ENCODE peak calls at places on chromosomes 16 and 17, in five cellular contexts. M is brain microvascular endothelial cell, Q is kidney, A is mucosa of descending colon, T is K562. J is an unnamed sample.

GRCh38 chr17:73232587-73233373 is 28.9 kb downstream of the CPSF4L start:
- DNase-seq in Q (peak; percentile 86), A (peak; percentile 70), M (peak; percentile 14), T (peak; percentile 48), J (peak; percentile 87)

GRCh38 chr17:48593840-48594411 is 347 bp upstream of the HOXB5 start:
- DNase-seq in Q (peak; percentile 94), M (peak; percentile 38), A (peak; percentile 85), T (peak; percentile 86), J (peak; percentile 98)

GRCh38 chr17:57988301-57989010 is 402 bp upstream of the VEZF1 start:
- DNase-seq in Q (peak; percentile 93), T (peak; percentile 79), A (peak; percentile 84), M (peak; percentile 28), J (peak; percentile 94)

GRCh38 chr16:84044108-84044488 is 1.5 kb upstream of the SLC38A8 start:
- DNase-seq in T (peak; percentile 64), A (no peak), M (no peak), Q (peak; percentile 29), J (peak; percentile 83)

GRCh38 chr16:73529303-73530012 is 481.5 kb upstream of the ZFHX3 start:
- DNase-seq in T (no peak), Q (no peak), M (no peak), A (no peak), J (no peak)

GRCh38 chr17:48012151-48012520 is 25.5 kb downstream of the COPZ2 start:
- DNase-seq in T (peak; percentile 74), Q (no peak), M (no peak), A (peak; percentile 58), J (peak; percentile 93)

GRCh38 chr16:50467943-50468748 is 80.0 kb upstream of the NKD1 start:
- DNase-seq in A (peak; percentile 32), T (peak; percentile 64), M (peak; percentile 3), Q (no peak), J (peak; percentile 94)

GRCh38 chr17:29113334-29113733 is 66.9 kb downstream of the MYO18A start:
- DNase-seq in A (no peak), M (no peak), Q (no peak), T (no peak), J (peak; percentile 81)

GRCh38 chr16:83704656-83705055 is 103.1 kb upstream of the HSBP1 start:
- DNase-seq in A (no peak), T (no peak), Q (no peak), M (no peak), J (no peak)

GRCh38 chr16:72312862-72313261 is 140.9 kb upstream of the PMFBP1 start:
- DNase-seq in T (no peak), Q (no peak), A (no peak), M (peak; percentile 1), J (no peak)

GRCh38 chr16:87830673-87831420 is 38.5 kb downstream of the SLC7A5 start:
- DNase-seq in A (no peak), M (no peak), T (no peak), Q (no peak), J (no peak)

GRCh38 chr17:74071280-74071679 is 132.2 kb upstream of the RPL38 start:
- DNase-seq in M (no peak), T (no peak), Q (no peak), A (no peak), J (no peak)

GRCh38 chr16:17470871-17471744 is at the start of gene XYLT1:
- DNase-seq in M (peak; percentile 44), T (no peak), A (peak; percentile 75), Q (peak; percentile 76), J (peak; percentile 91)

GRCh38 chr17:27540300-27541105 is 84.3 kb downstream of the KSR1 start:
- DNase-seq in A (peak; percentile 67), M (peak; percentile 99), T (no peak), Q (peak; percentile 93), J (no peak)

GRCh38 chr16:14649816-14650215 is 17.1 kb downstream of the BFAR start:
- DNase-seq in Q (no peak), A (no peak), T (no peak), M (no peak), J (no peak)

GRCh38 chr17:2416010-2416734 is 15.3 kb upstream of the MNT start:
- DNase-seq in A (peak; percentile 94), T (peak; percentile 85), Q (peak; percentile 92), M (peak; percentile 85), J (peak; percentile 92)

GRCh38 chr17:47791025-47791424 is 30.6 kb downstream of the OSBPL7 start:
- DNase-seq in A (no peak), T (no peak), Q (no peak), M (no peak), J (no peak)

GRCh38 chr17:46011711-46012505 is 12.9 kb downstream of the STH start:
- DNase-seq in Q (peak; percentile 64), T (no peak), A (no peak), M (no peak), J (no peak)

GRCh38 chr17:69388791-69389442 is 25.6 kb upstream of the MAP2K6 start:
- DNase-seq in M (no peak), Q (no peak), T (no peak), A (no peak), J (no peak)

GRCh38 chr17:16377804-16378400 is 3.0 kb upstream of the UBB start:
- DNase-seq in T (no peak), M (peak; percentile 35), A (no peak), Q (no peak), J (no peak)

GRCh38 chr17:81050645-81051625 is 16.0 kb downstream of the BAIAP2 start:
- DNase-seq in A (no peak), M (no peak), Q (no peak), T (no peak), J (no peak)

GRCh38 chr16:67209565-67209964 is 10.6 kb downstream of the ELMO3 start:
- DNase-seq in M (no peak), A (no peak), Q (no peak), T (no peak), J (no peak)

GRCh38 chr16:11533588-11533987 is 53.1 kb downstream of the LITAF start:
- DNase-seq in Q (no peak), T (no peak), M (no peak), A (no peak), J (no peak)

GRCh38 chr16:88303405-88303804 is 79.4 kb upstream of the ZNF469 start:
- DNase-seq in A (no peak), M (no peak), T (no peak), Q (peak; percentile 33), J (no peak)

DNA sequence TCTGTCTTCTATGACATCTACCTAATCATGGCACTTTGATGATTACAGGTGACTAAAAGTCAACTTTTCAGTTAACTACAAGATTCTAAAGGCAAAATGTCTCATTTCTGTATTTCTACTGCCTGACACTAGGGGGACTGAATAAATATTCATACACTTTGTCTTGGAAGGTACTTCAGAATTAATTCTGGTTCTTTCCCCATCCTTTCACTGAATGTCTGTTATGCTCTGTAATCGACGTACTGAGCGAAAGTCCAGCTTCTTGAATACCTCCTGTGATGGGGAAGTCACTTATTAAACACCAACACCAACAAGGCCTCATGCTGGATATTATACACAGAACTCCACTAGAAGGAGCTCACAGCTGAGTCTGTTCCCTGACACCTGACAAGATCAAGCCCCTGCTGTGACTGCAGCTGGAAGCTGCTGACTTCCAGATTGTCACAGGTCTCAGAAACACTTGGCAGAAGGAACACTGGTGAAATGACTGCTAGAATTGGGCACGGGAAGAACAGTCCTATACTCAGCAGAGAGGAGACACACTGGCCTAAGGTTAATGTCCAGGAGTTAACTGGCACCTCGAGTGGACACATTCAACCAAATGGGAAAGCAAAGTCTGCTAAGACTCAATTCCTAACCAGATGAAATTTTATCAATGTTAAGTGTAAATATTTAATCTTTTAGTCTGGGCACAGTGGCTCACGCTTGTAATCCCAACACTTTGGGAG is 31.9 kb downstream of the CMC2 start:
- DNase-seq in Q (no peak), A (no peak), T (peak; percentile 30), M (no peak), J (no peak)
- H3K4me3 ChIP-seq in Q (no peak overlapping the region), A (no peak overlapping the region), T (no peak overlapping the region), M (no peak overlapping the region), J (no peak overlapping the region)

GRCh38 chr16:23609929-23610328 is 13.8 kb upstream of the NDUFAB1 start:
- DNase-seq in T (no peak), M (no peak), Q (no peak), A (no peak), J (no peak)

GRCh38 chr16:23615805-23616204 is 19.7 kb upstream of the NDUFAB1 start:
- DNase-seq in A (peak; percentile 28), T (no peak), Q (no peak), M (no peak), J (no peak)

GRCh38 chr16:23608194-23608593 is 12.1 kb upstream of the NDUFAB1 start:
- DNase-seq in T (no peak), Q (no peak), A (no peak), M (peak; percentile 56), J (no peak)

GRCh38 chr16:23607740-23608139 is 11.6 kb upstream of the NDUFAB1 start:
- DNase-seq in A (no peak), M (peak; percentile 25), T (no peak), Q (no peak), J (no peak)

GRCh38 chr16:23611936-23612335 is 15.8 kb upstream of the NDUFAB1 start:
- DNase-seq in T (no peak), A (no peak), Q (no peak), M (no peak), J (no peak)
- H3K36me3 ChIP-seq in T (peaks cover 54% of the 10 kb centered on the region), A (no peaks in the 10 kb centered on the region), Q (peaks cover 12% of the 10 kb centered on the region), M (peaks cover 7% of the 10 kb centered on the region), J (peaks cover 11% of the 10 kb centered on the region)

GRCh38 chr17:8073627-8074485 is 13.7 kb downstream of the ALOX12B start:
- DNase-seq in A (peak; percentile 86), M (peak; percentile 24), Q (peak; percentile 91), T (peak; percentile 76), J (peak; percentile 94)

GRCh38 chr17:8075081-8075480 is 12.4 kb downstream of the ALOX12B start:
- DNase-seq in T (no peak), Q (peak; percentile 22), A (no peak), M (no peak), J (no peak)

GRCh38 chr17:8072339-8072726 is 15.2 kb downstream of the ALOX12B start:
- DNase-seq in Q (peak; percentile 76), A (no peak), T (no peak), M (no peak), J (peak; percentile 87)

GRCh38 chr17:8071496-8071895 is 16.0 kb downstream of the ALOX12B start:
- DNase-seq in M (no peak), T (no peak), Q (peak; percentile 66), A (no peak), J (no peak)

DNA sequence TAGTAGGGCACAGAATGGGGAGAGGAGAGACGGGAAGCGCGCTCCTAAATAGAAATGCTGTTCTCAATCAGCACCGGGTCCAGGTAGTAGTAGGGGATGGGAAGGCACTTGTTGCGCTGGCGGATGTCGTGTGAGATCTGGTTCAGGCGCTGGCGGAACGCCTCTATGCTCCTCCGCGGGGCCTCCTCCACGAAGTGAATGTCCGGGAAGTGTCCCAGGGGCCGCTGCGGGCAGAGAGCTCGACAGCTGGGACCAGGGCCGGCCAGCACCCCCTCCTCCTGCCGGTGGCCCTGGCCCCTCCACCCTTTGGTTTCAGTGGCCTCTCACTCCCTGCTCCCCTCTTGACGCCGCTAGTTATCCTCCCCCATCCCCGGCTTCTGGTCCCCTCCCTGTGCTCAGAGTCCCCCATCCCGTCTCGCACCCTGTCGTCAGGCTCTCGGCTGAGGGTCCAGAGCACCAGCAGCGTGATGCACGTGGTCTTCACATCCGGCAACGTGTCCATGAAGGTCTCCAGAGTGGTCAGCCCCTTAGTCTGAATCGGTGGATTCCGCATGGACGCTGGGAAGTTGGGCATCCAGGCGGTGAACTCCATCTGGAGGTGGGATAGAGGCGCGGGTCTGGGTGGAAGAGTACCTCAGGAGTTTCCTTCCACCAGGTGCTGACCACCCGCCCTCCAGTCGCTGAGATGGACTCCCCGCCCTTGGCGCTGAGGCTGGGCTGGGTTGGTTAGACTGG is 14.6 kb downstream of the ALOX12B start:
- DNase-seq in A (no peak), Q (peak; percentile 76), M (no peak), T (no peak), J (peak; percentile 83)
- H3K4me3 ChIP-seq in A (no peak overlapping the region), Q (no peak overlapping the region), M (no peak overlapping the region), T (no peak overlapping the region), J (peak overlapping the region; percentile 36)

GRCh38 chr16:85851034-85851780 is 47.8 kb upstream of the IRF8 start:
- DNase-seq in T (peak; percentile 17), M (no peak), Q (peak; percentile 26), A (no peak), J (no peak)
- H3K36me3 ChIP-seq in T (no peaks in the 10 kb centered on the region), M (no peaks in the 10 kb centered on the region), Q (no peaks in the 10 kb centered on the region), A (no peaks in the 10 kb centered on the region), J (no peaks in the 10 kb centered on the region)